ENCODE peak calls at places on chromosomes 12 and 14, in six cellular contexts. One of them, this sample, is unnamed.

GRCh38 chr12:104453133-104453532 is 3.6 kb upstream of the CHST11 start:
- DNase-seq in lower lobe of right lung: no peak
- DNase-seq in upper lobe of left lung: no peak
- DNase-seq in GM10248: no peak
- DNase-seq in natural killer cell: no peak
- DNase-seq in fibroblast of mammary gland: no peak
- DNase-seq in this sample: no peak

GRCh38 chr12:94988471-94988870 is 15.0 kb downstream of the NDUFA12 start:
- DNase-seq in lower lobe of right lung: no peak
- DNase-seq in upper lobe of left lung: no peak
- DNase-seq in GM10248: no peak
- DNase-seq in natural killer cell: no peak
- DNase-seq in fibroblast of mammary gland: no peak
- DNase-seq in this sample: no peak

GRCh38 chr12:88339966-88340365 is 197.9 kb downstream of the TMTC3 start:
- DNase-seq in lower lobe of right lung: no peak
- DNase-seq in upper lobe of left lung: no peak
- DNase-seq in GM10248: no peak
- DNase-seq in natural killer cell: no peak
- DNase-seq in fibroblast of mammary gland: peak; percentile 72
- DNase-seq in this sample: no peak

GRCh38 chr14:52951730-52952481 is 1.1 kb upstream of the FERMT2 start:
- DNase-seq in lower lobe of right lung: no peak
- DNase-seq in upper lobe of left lung: no peak
- DNase-seq in GM10248: peak; percentile 31
- DNase-seq in natural killer cell: no peak
- DNase-seq in fibroblast of mammary gland: peak; percentile 86
- DNase-seq in this sample: no peak

GRCh38 chr12:74780458-74781241 is 243.0 kb downstream of the ATXN7L3B start:
- DNase-seq in lower lobe of right lung: no peak
- DNase-seq in upper lobe of left lung: no peak
- DNase-seq in GM10248: no peak
- DNase-seq in natural killer cell: no peak
- DNase-seq in fibroblast of mammary gland: peak; percentile 18
- DNase-seq in this sample: no peak

GRCh38 chr14:61730756-61731373 is 31.4 kb upstream of the SNAPC1 start:
- DNase-seq in lower lobe of right lung: no peak
- DNase-seq in upper lobe of left lung: no peak
- DNase-seq in GM10248: no peak
- DNase-seq in natural killer cell: no peak
- DNase-seq in fibroblast of mammary gland: no peak
- DNase-seq in this sample: no peak

GRCh38 chr12:46227616-46228015 is 41.2 kb downstream of the SLC38A1 start:
- DNase-seq in lower lobe of right lung: no peak
- DNase-seq in upper lobe of left lung: no peak
- DNase-seq in GM10248: no peak
- DNase-seq in natural killer cell: no peak
- DNase-seq in fibroblast of mammary gland: no peak
- DNase-seq in this sample: no peak

GRCh38 chr12:50201987-50202521 is 34.9 kb upstream of the CERS5 start:
- DNase-seq in lower lobe of right lung: no peak
- DNase-seq in upper lobe of left lung: no peak
- DNase-seq in GM10248: no peak
- DNase-seq in natural killer cell: no peak
- DNase-seq in fibroblast of mammary gland: peak; percentile 83
- DNase-seq in this sample: no peak

GRCh38 chr12:6551496-6552139 is 4.2 kb downstream of the IFFO1 start:
- DNase-seq in lower lobe of right lung: no peak
- DNase-seq in upper lobe of left lung: no peak
- DNase-seq in GM10248: no peak
- DNase-seq in natural killer cell: no peak
- DNase-seq in fibroblast of mammary gland: peak; percentile 73
- DNase-seq in this sample: no peak

GRCh38 chr14:91801358-91801757 is 66.0 kb downstream of the TC2N start:
- DNase-seq in lower lobe of right lung: no peak
- DNase-seq in upper lobe of left lung: no peak
- DNase-seq in GM10248: no peak
- DNase-seq in natural killer cell: no peak
- DNase-seq in fibroblast of mammary gland: no peak
- DNase-seq in this sample: no peak

GRCh38 chr14:52023518-52023917 is 34.2 kb downstream of the RTRAF start:
- DNase-seq in lower lobe of right lung: no peak
- DNase-seq in upper lobe of left lung: no peak
- DNase-seq in GM10248: no peak
- DNase-seq in natural killer cell: no peak
- DNase-seq in fibroblast of mammary gland: peak; percentile 94
- DNase-seq in this sample: no peak

GRCh38 chr12:15443611-15444010 is 121.3 kb downstream of the PTPRO start:
- DNase-seq in lower lobe of right lung: no peak
- DNase-seq in upper lobe of left lung: no peak
- DNase-seq in GM10248: no peak
- DNase-seq in natural killer cell: no peak
- DNase-seq in fibroblast of mammary gland: peak; percentile 9
- DNase-seq in this sample: no peak

GRCh38 chr12:110316861-110317260 is 35.8 kb downstream of the ATP2A2 start:
- DNase-seq in lower lobe of right lung: no peak
- DNase-seq in upper lobe of left lung: no peak
- DNase-seq in GM10248: no peak
- DNase-seq in natural killer cell: no peak
- DNase-seq in fibroblast of mammary gland: peak; percentile 88
- DNase-seq in this sample: no peak

GRCh38 chr12:53047221-53048032 is 2.4 kb upstream of the TNS2 start:
- DNase-seq in lower lobe of right lung: peak; percentile 87
- DNase-seq in upper lobe of left lung: peak; percentile 96
- DNase-seq in GM10248: peak; percentile 88
- DNase-seq in natural killer cell: peak; percentile 76
- DNase-seq in fibroblast of mammary gland: peak; percentile 60
- DNase-seq in this sample: peak; percentile 80

GRCh38 chr12:130428116-130428515 is 90.4 kb downstream of the PIWIL1 start:
- DNase-seq in lower lobe of right lung: no peak
- DNase-seq in upper lobe of left lung: no peak
- DNase-seq in GM10248: no peak
- DNase-seq in natural killer cell: peak; percentile 9
- DNase-seq in fibroblast of mammary gland: no peak
- DNase-seq in this sample: peak; percentile 66

GRCh38 chr14:91839754-91840153 is 27.6 kb downstream of the TC2N start:
- DNase-seq in lower lobe of right lung: no peak
- DNase-seq in upper lobe of left lung: no peak
- DNase-seq in GM10248: no peak
- DNase-seq in natural killer cell: no peak
- DNase-seq in fibroblast of mammary gland: no peak
- DNase-seq in this sample: no peak

GRCh38 chr12:53133722-53134121 is 30.4 kb downstream of the SOAT2 start:
- DNase-seq in lower lobe of right lung: no peak
- DNase-seq in upper lobe of left lung: no peak
- DNase-seq in GM10248: no peak
- DNase-seq in natural killer cell: no peak
- DNase-seq in fibroblast of mammary gland: no peak
- DNase-seq in this sample: peak; percentile 11

GRCh38 chr12:76983420-76983819 is 81.9 kb downstream of the E2F7 start:
- DNase-seq in lower lobe of right lung: no peak
- DNase-seq in upper lobe of left lung: no peak
- DNase-seq in GM10248: no peak
- DNase-seq in natural killer cell: no peak
- DNase-seq in fibroblast of mammary gland: no peak
- DNase-seq in this sample: no peak

GRCh38 chr14:73457050-73457934 is 1.1 kb downstream of the NUMB start:
- DNase-seq in lower lobe of right lung: peak; percentile 63
- DNase-seq in upper lobe of left lung: peak; percentile 64
- DNase-seq in GM10248: no peak
- DNase-seq in natural killer cell: peak; percentile 19
- DNase-seq in fibroblast of mammary gland: no peak
- DNase-seq in this sample: peak; percentile 73

GRCh38 chr12:100859063-100859627 is 64.6 kb downstream of the ANO4 start:
- DNase-seq in lower lobe of right lung: no peak
- DNase-seq in upper lobe of left lung: no peak
- DNase-seq in GM10248: no peak
- DNase-seq in natural killer cell: no peak
- DNase-seq in fibroblast of mammary gland: no peak
- DNase-seq in this sample: no peak

GRCh38 chr12:12319501-12320322 is 30.3 kb downstream of the MANSC1 start:
- DNase-seq in lower lobe of right lung: no peak
- DNase-seq in upper lobe of left lung: no peak
- DNase-seq in GM10248: no peak
- DNase-seq in natural killer cell: no peak
- DNase-seq in fibroblast of mammary gland: peak; percentile 20
- DNase-seq in this sample: no peak

GRCh38 chr14:64951724-64952123 is 9.2 kb upstream of the GPX2 start:
- DNase-seq in lower lobe of right lung: no peak
- DNase-seq in upper lobe of left lung: no peak
- DNase-seq in GM10248: no peak
- DNase-seq in natural killer cell: no peak
- DNase-seq in fibroblast of mammary gland: no peak
- DNase-seq in this sample: no peak

GRCh38 chr12:114611145-114612018 is 72.6 kb downstream of the TBX3 start:
- DNase-seq in lower lobe of right lung: no peak
- DNase-seq in upper lobe of left lung: no peak
- DNase-seq in GM10248: no peak
- DNase-seq in natural killer cell: no peak
- DNase-seq in fibroblast of mammary gland: no peak
- DNase-seq in this sample: no peak

GRCh38 chr12:130775953-130776856 is 60.1 kb upstream of the RIMBP2 start:
- DNase-seq in lower lobe of right lung: no peak
- DNase-seq in upper lobe of left lung: peak; percentile 77
- DNase-seq in GM10248: no peak
- DNase-seq in natural killer cell: no peak
- DNase-seq in fibroblast of mammary gland: peak; percentile 82
- DNase-seq in this sample: no peak

GRCh38 chr12:107929436-107929835 is 154.9 kb downstream of the ASCL4 start:
- DNase-seq in lower lobe of right lung: no peak
- DNase-seq in upper lobe of left lung: no peak
- DNase-seq in GM10248: no peak
- DNase-seq in natural killer cell: no peak
- DNase-seq in fibroblast of mammary gland: peak; percentile 31
- DNase-seq in this sample: no peak

GRCh38 chr12:96343347-96343954 is 56.8 kb downstream of the CDK17 start:
- DNase-seq in lower lobe of right lung: no peak
- DNase-seq in upper lobe of left lung: no peak
- DNase-seq in GM10248: peak; percentile 29
- DNase-seq in natural killer cell: no peak
- DNase-seq in fibroblast of mammary gland: peak; percentile 57
- DNase-seq in this sample: no peak

GRCh38 chr14:72810201-72810600 is 83.7 kb downstream of the DPF3 start:
- DNase-seq in lower lobe of right lung: no peak
- DNase-seq in upper lobe of left lung: no peak
- DNase-seq in GM10248: no peak
- DNase-seq in natural killer cell: no peak
- DNase-seq in fibroblast of mammary gland: no peak
- DNase-seq in this sample: no peak

GRCh38 chr14:65423986-65424385 is 11.5 kb downstream of the FUT8 start:
- DNase-seq in lower lobe of right lung: no peak
- DNase-seq in upper lobe of left lung: no peak
- DNase-seq in GM10248: no peak
- DNase-seq in natural killer cell: no peak
- DNase-seq in fibroblast of mammary gland: no peak
- DNase-seq in this sample: no peak

GRCh38 chr12:30323008-30323407 is 372.7 kb downstream of the IPO8 start:
- DNase-seq in lower lobe of right lung: no peak
- DNase-seq in upper lobe of left lung: no peak
- DNase-seq in GM10248: no peak
- DNase-seq in natural killer cell: no peak
- DNase-seq in fibroblast of mammary gland: no peak
- DNase-seq in this sample: no peak
- TF ChIP-seq CTCF in lower lobe of right lung: no peak
- TF ChIP-seq CTCF in upper lobe of left lung: no peak
- TF ChIP-seq CTCF in GM10248: no peak
- TF ChIP-seq CTCF in natural killer cell: no peak
- TF ChIP-seq CTCF in fibroblast of mammary gland: no peak
- TF ChIP-seq CTCF in this sample: no peak

DNA sequence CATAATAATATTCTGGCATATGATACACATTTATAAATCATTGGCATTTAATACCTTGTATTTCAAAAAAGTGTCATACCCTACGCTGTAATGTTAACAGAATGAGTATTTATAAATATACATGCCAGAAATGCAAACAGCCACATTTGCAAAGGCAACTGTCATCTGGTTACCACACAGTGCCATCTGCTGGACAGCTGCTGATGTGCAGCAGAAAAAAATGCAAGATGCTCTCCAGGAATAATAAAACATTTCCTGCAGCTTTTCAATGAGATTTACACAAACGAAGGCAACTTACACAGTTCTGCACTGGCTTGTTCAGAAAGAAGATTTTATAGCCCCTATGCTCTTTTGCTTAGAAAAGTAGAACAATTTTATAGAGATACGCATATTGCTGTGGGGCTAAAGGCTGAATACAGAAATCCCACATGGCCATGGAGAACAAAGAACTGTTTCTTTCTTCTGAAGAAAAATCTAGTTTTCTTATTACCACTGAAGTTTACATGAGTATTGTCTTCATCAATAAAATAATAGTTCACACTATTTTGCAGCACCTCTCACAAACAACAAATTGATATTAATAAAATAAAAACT is 182.4 kb upstream of the GRIP1 start:
- DNase-seq in lower lobe of right lung: peak; percentile 53
- DNase-seq in upper lobe of left lung: no peak
- DNase-seq in GM10248: peak; percentile 20
- DNase-seq in natural killer cell: peak; percentile 55
- DNase-seq in fibroblast of mammary gland: peak; percentile 55
- DNase-seq in this sample: peak; percentile 71
- TF ChIP-seq CTCF in lower lobe of right lung: peak; percentile 89
- TF ChIP-seq CTCF in upper lobe of left lung: peak; percentile 79
- TF ChIP-seq CTCF in GM10248: peak; percentile 96
- TF ChIP-seq CTCF in natural killer cell: peak; percentile 98
- TF ChIP-seq CTCF in fibroblast of mammary gland: peak; percentile 98
- TF ChIP-seq CTCF in this sample: peak; percentile 99

DNA sequence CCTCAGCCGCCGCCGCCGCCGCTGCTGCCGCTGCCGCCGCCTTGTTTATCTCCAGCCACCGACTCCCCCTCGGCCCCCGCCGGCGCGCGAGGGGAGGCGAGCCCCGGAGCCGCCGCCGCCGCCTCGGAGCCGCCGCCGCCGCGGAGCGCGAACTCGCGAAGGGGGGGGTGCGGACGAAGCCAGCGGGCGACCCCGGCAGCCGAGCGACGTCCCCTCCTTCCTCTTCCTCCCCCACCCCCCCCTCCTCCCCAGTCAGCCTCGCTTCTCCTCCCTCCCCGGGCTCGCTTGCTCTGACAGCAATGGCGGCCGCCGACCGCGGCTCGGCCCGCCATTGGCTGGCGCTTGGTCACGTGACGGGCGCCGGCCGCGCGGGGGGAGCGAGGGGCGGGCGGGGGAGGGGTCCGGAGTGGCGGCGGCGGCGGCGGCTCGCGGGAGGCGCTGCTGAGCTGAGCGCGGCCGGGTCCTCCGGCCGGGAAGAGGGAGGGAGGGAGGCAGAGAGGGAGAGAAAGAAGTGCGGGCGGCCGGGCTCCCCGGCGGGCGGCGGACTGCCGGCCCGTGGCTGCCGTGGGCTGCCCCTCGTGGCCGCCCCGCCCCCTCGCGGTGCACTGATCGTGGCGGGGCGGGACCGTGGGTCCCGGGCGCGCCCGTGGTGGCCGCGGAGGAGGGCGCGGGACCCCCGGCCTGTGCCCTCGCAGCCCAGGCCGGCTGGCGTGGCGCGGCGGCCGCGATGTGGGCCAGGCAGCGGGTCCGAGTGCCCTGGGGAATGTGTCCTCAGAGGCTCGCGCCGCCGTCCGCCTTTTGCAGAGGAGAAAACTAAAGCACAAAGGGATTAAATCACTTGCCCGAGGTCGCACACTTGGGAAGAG is at the start of gene MED13L:
- DNase-seq in lower lobe of right lung: peak; percentile 91
- DNase-seq in upper lobe of left lung: peak; percentile 98
- DNase-seq in GM10248: peak; percentile 97
- DNase-seq in natural killer cell: peak; percentile 92
- DNase-seq in fibroblast of mammary gland: peak; percentile 72
- DNase-seq in this sample: peak; percentile 95
- TF ChIP-seq CTCF in lower lobe of right lung: no peak
- TF ChIP-seq CTCF in upper lobe of left lung: peak; percentile 59
- TF ChIP-seq CTCF in GM10248: peak; percentile 62
- TF ChIP-seq CTCF in natural killer cell: peak; percentile 19
- TF ChIP-seq CTCF in fibroblast of mammary gland: no peak
- TF ChIP-seq CTCF in this sample: peak; percentile 56

GRCh38 chr14:77799863-77800730 is at the start of gene ADCK1:
- DNase-seq in lower lobe of right lung: peak; percentile 95
- DNase-seq in upper lobe of left lung: peak; percentile 98
- DNase-seq in GM10248: peak; percentile 90
- DNase-seq in natural killer cell: peak; percentile 75
- DNase-seq in fibroblast of mammary gland: peak; percentile 69
- DNase-seq in this sample: peak; percentile 84
- TF ChIP-seq CTCF in lower lobe of right lung: peak; percentile 45
- TF ChIP-seq CTCF in upper lobe of left lung: peak; percentile 25
- TF ChIP-seq CTCF in GM10248: no peak
- TF ChIP-seq CTCF in natural killer cell: peak; percentile 8
- TF ChIP-seq CTCF in fibroblast of mammary gland: peak; percentile 37
- TF ChIP-seq CTCF in this sample: peak; percentile 65

This sample was measured in type B pancreatic cell.